ENCODE peak calls at places on chromosomes 3 and 15, in six cellular contexts. One of them, this sample, is unnamed.

GRCh38 chr15:73240864-73241499 is 127.8 kb downstream of the HCN4 start:
- DNase-seq in fibroblast of villous mesenchyme: peak
- DNase-seq in GM19239: peak
- DNase-seq in cardiac fibroblast: peak
- DNase-seq in NCI-H1694 treated with DMSO at 0.1 percent for 48 hours: peak
- DNase-seq in SJCRH30: peak
- DNase-seq in this sample: peak

GRCh38 chr3:62630664-62631063 is 244.6 kb downstream of the CADPS start:
- DNase-seq in fibroblast of villous mesenchyme: no peak
- DNase-seq in GM19239: no peak
- DNase-seq in cardiac fibroblast: no peak
- DNase-seq in NCI-H1694 treated with DMSO at 0.1 percent for 48 hours: no peak
- DNase-seq in SJCRH30: no peak
- DNase-seq in this sample: no peak

GRCh38 chr3:87546216-87546615 is 269.8 kb upstream of the POU1F1 start:
- DNase-seq in fibroblast of villous mesenchyme: no peak
- DNase-seq in GM19239: no peak
- DNase-seq in cardiac fibroblast: no peak
- DNase-seq in NCI-H1694 treated with DMSO at 0.1 percent for 48 hours: no peak
- DNase-seq in SJCRH30: no peak
- DNase-seq in this sample: no peak

GRCh38 chr3:161420746-161421145 is 49.4 kb upstream of the SPTSSB start:
- DNase-seq in fibroblast of villous mesenchyme: peak
- DNase-seq in GM19239: no peak
- DNase-seq in cardiac fibroblast: no peak
- DNase-seq in NCI-H1694 treated with DMSO at 0.1 percent for 48 hours: no peak
- DNase-seq in SJCRH30: no peak
- DNase-seq in this sample: no peak

GRCh38 chr15:41115652-41116115 is 396 bp downstream of the INO80 start:
- DNase-seq in fibroblast of villous mesenchyme: peak
- DNase-seq in GM19239: peak
- DNase-seq in cardiac fibroblast: peak
- DNase-seq in NCI-H1694 treated with DMSO at 0.1 percent for 48 hours: no peak
- DNase-seq in SJCRH30: peak
- DNase-seq in this sample: peak

GRCh38 chr3:54374214-54374855 is 252.0 kb downstream of the CACNA2D3 start:
- DNase-seq in fibroblast of villous mesenchyme: no peak
- DNase-seq in GM19239: peak
- DNase-seq in cardiac fibroblast: peak
- DNase-seq in NCI-H1694 treated with DMSO at 0.1 percent for 48 hours: peak
- DNase-seq in SJCRH30: no peak
- DNase-seq in this sample: no peak

GRCh38 chr15:87711011-87711410 is 545.5 kb downstream of the NTRK3 start:
- DNase-seq in fibroblast of villous mesenchyme: peak
- DNase-seq in GM19239: no peak
- DNase-seq in cardiac fibroblast: peak
- DNase-seq in NCI-H1694 treated with DMSO at 0.1 percent for 48 hours: no peak
- DNase-seq in SJCRH30: no peak
- DNase-seq in this sample: no peak

GRCh38 chr3:184306573-184306972 is 7.5 kb downstream of the PSMD2 start:
- DNase-seq in fibroblast of villous mesenchyme: no peak
- DNase-seq in GM19239: no peak
- DNase-seq in cardiac fibroblast: no peak
- DNase-seq in NCI-H1694 treated with DMSO at 0.1 percent for 48 hours: no peak
- DNase-seq in SJCRH30: no peak
- DNase-seq in this sample: no peak

GRCh38 chr15:88193415-88193814 is 63.1 kb downstream of the NTRK3 start:
- DNase-seq in fibroblast of villous mesenchyme: no peak
- DNase-seq in GM19239: no peak
- DNase-seq in cardiac fibroblast: no peak
- DNase-seq in NCI-H1694 treated with DMSO at 0.1 percent for 48 hours: no peak
- DNase-seq in SJCRH30: no peak
- DNase-seq in this sample: no peak

This sample was measured in NCI-H2171 treated with DMSO at 0.1 percent for 48 hours.